ENCODE peak calls at places on chromosomes 11 and 22, in four cellular contexts. D is body of pancreas, B is lower lobe of right lung, C is right lobe of liver. P is an unnamed sample.
A peak's percentile ranks its signal among the peaks of the same experiment; 100 is the strongest.

GRCh38 chr11:126104420-126104819 is 41.8 kb upstream of the CDON start:
- DNase-seq in D (no peak), B (no peak), C (no peak), P (peak; percentile 65)

GRCh38 chr22:45816771-45817170 is 145.1 kb downstream of the ATXN10 start:
- DNase-seq in D (no peak), B (no peak), C (no peak), P (no peak)

GRCh38 chr22:38540731-38541130 is 29.3 kb downstream of the DMC1 start:
- DNase-seq in D (no peak), B (no peak), C (no peak), P (no peak)

GRCh38 chr11:69352715-69353325 is 58.9 kb downstream of the MYEOV start:
- DNase-seq in D (no peak), B (peak; percentile 9), C (no peak), P (no peak)

GRCh38 chr11:21810650-21811049 is 382.2 kb upstream of the ANO5 start:
- DNase-seq in D (no peak), B (no peak), C (no peak), P (no peak)

GRCh38 chr11:12294613-12295012 is 82.8 kb upstream of the PARVA start:
- DNase-seq in D (no peak), B (no peak), C (no peak), P (no peak)

GRCh38 chr22:43166132-43166930 is 15.0 kb downstream of the TSPO start:
- DNase-seq in D (no peak), B (no peak), C (no peak), P (peak; percentile 32)

GRCh38 chr22:37241351-37242142 is 2.5 kb downstream of the RAC2 start:
- DNase-seq in D (no peak), B (peak; percentile 60), C (peak; percentile 36), P (no peak)

GRCh38 chr11:77617892-77618291 is 19.7 kb downstream of the CLNS1A start:
- DNase-seq in D (no peak), B (no peak), C (no peak), P (no peak)

DNA sequence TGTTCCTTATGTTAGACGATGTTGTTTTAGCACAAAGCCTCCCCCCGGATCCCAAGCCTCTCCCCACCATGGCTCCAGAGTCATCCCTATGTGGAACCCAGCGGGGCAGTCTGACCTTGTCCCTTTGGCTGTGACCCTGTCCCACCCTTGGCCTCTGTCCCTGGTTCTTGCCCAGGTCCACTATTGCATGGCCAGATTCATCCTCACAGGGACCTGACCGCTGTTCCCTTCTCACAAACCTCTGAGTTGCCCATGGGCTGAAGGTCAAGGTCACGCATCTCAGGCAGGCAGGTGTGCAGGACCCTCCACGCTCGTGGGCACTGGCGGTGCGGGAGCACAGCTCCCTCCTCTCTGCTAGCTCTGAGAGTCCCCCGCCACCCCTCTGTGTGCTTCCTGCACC is 39.0 kb downstream of the BCR start:
- DNase-seq in D (no peak), B (no peak), C (peak; percentile 11), P (no peak)
- H3K4me3 ChIP-seq in D (no peak overlapping the region), B (no peak overlapping the region), C (no peak overlapping the region), P (no peak overlapping the region)

GRCh38 chr22:44592466-44593180 is 94.6 kb upstream of the RTL6 start:
- DNase-seq in D (no peak), B (no peak), C (no peak), P (no peak)
- H3K27me3 ChIP-seq in D (no peaks in the 10 kb centered on the region), B (peaks cover 20% of the 10 kb centered on the region), C (no peaks in the 10 kb centered on the region), P (no peaks in the 10 kb centered on the region)

GRCh38 chr11:75547177-75547576 is 14.9 kb upstream of the SERPINH1 start:
- DNase-seq in D (no peak), B (no peak), C (no peak), P (no peak)

GRCh38 chr11:75539459-75540022 is 13.8 kb upstream of the GDPD5 start:
- DNase-seq in D (no peak), B (peak; percentile 28), C (no peak), P (no peak)

GRCh38 chr11:75541301-75541929 is 15.7 kb upstream of the GDPD5 start:
- DNase-seq in D (no peak), B (no peak), C (no peak), P (no peak)

GRCh38 chr11:75547617-75548054 is 14.4 kb upstream of the SERPINH1 start:
- DNase-seq in D (peak; percentile 77), B (peak; percentile 78), C (peak; percentile 74), P (peak; percentile 83)

DNA sequence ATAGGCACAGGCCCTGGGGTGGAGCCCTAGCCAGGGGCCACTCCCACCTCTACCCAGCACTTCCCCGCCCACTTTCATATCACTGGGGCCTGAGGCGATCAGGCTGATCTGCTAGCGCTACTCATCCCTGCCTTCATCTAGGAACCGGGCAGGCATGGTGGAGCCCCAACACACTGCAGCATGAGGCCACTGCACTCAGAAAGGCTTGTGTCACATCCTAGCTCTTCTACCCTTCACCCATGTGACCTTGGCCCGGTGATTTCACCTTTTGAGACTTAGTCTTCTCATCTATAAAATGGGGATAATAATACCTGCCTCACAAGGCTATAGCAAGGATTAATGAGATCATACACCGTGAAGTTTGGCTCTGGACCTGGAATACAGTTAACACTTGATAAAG is 18.1 kb upstream of the GDPD5 start:
- DNase-seq in D (no peak), B (no peak), C (no peak), P (no peak)
- TF ChIP-seq CTCF in D (no peak), B (no peak), C (no peak), P (no peak)

DNA sequence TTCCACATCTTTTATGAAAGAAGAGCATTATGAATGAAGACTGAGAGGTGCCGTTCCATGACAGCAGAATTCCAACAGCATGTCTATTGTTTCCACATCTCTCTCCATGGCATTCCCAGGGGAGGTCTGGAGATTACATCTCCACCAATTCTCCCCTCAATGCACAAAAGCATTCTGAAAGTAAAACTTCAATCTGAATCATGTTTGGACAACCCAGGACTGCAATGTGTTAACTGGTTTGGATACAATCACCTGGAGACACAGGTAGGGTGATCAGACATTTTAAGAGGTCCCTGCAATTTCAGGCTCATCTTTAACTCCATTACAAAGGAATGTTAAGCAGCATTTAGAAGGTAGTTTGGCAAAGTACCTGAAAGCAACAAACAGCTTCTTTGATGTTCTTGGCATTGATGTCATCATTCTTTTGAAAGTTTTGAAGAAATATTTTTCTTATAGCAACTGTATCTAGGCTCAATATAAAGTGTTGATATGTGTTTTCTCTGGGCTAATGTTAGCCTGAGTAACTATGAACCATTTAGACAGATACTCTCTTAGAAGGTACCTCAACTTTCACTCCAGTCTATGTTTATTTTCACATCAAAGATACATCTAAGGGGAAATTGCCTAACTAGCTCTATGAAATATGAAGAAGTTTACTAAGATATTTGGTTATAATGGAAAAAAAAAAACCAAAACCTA is 181.4 kb upstream of the MTMR2 start:
- DNase-seq in D (no peak), B (no peak), C (no peak), P (no peak)
- H3K4me3 ChIP-seq in D (no peak overlapping the region), B (no peak overlapping the region), C (no peak overlapping the region), P (no peak overlapping the region)

GRCh38 chr22:22123118-22123959 is 121.2 kb upstream of the VPREB1 start:
- DNase-seq in D (no peak), B (no peak), C (no peak), P (no peak)

GRCh38 chr22:22124374-22124773 is 120.2 kb upstream of the VPREB1 start:
- DNase-seq in D (no peak), B (no peak), C (no peak), P (no peak)

GRCh38 chr22:22122348-22123117 is 122.1 kb upstream of the VPREB1 start:
- DNase-seq in D (no peak), B (no peak), C (no peak), P (no peak)

GRCh38 chr22:22125028-22125578 is 119.5 kb upstream of the VPREB1 start:
- DNase-seq in D (no peak), B (no peak), C (no peak), P (no peak)

DNA sequence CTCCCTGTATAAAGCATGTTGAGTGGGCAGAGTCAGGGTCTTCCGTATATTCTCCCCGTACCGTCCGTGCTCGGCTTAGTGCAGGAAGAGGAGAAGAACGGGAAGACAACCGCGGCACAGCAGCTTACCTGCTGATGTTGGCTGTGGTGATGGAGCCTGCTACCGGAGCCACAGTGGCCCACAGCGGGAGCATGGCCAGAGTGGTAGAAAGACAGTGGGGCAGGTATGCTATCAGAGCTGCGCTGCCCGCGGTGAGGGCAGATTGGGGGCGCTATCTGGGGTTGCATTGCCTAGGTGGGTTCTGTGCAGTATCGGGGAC is 120.7 kb upstream of the VPREB1 start:
- DNase-seq in D (no peak), B (no peak), C (no peak), P (no peak)
- H3K27me3 ChIP-seq in D (no peaks in the 10 kb centered on the region), B (peaks cover 20% of the 10 kb centered on the region), C (no peaks in the 10 kb centered on the region), P (no peaks in the 10 kb centered on the region)

DNA sequence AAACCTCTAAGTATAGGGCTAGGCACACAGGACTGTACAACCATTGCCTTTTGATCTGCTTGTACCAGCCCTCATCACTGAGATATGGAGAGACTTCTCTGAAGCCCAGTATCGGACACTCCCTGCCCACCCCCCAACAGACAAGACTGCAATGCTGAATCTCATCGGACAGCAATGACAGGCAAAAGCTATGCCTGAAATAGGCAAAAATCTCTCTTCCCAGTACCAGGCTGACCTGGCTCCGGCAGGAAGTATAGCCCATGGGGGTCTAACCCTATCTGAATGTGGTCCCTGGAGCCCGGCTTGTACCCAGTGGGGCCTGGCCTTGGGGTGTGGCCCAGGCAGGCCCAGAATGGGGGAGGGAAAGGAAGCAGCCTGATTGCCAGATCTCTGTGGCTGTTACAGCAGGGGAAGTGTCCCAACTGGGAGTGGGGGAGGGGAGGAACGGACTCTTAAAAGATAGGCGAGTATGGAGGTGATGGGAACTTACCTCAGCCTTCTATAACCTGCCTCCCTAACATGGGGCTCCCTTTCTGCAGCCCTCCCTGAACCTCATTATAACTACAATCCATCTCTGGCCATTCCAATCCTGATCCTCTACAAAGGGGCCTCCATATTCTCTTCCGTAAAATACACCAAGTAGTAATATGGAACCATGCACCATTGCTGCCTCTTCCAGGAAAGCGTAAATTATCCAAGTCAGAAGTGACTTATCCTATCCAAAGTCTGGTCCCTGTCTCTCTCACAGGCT is 6.2 kb downstream of the RHOG start:
- DNase-seq in D (no peak), B (peak; percentile 79), C (peak; percentile 50), P (no peak)
- TF ChIP-seq CTCF in D (no peak), B (no peak), C (no peak), P (no peak)

GRCh38 chr11:112548641-112549040 is 288.0 kb upstream of the PLET1 start:
- DNase-seq in D (no peak), B (no peak), C (no peak), P (no peak)
- H3K4me3 ChIP-seq in D (no peak overlapping the region), B (no peak overlapping the region), C (no peak overlapping the region), P (no peak overlapping the region)

GRCh38 chr11:114059278-114059983 is at the start of gene ZBTB16:
- DNase-seq in D (peak; percentile 91), B (peak; percentile 91), C (peak; percentile 94), P (peak; percentile 47)
- H3K27me3 ChIP-seq in D (no peaks in the 10 kb centered on the region), B (peaks cover 7% of the 10 kb centered on the region), C (no peaks in the 10 kb centered on the region), P (peaks cover 61% of the 10 kb centered on the region)

DNA sequence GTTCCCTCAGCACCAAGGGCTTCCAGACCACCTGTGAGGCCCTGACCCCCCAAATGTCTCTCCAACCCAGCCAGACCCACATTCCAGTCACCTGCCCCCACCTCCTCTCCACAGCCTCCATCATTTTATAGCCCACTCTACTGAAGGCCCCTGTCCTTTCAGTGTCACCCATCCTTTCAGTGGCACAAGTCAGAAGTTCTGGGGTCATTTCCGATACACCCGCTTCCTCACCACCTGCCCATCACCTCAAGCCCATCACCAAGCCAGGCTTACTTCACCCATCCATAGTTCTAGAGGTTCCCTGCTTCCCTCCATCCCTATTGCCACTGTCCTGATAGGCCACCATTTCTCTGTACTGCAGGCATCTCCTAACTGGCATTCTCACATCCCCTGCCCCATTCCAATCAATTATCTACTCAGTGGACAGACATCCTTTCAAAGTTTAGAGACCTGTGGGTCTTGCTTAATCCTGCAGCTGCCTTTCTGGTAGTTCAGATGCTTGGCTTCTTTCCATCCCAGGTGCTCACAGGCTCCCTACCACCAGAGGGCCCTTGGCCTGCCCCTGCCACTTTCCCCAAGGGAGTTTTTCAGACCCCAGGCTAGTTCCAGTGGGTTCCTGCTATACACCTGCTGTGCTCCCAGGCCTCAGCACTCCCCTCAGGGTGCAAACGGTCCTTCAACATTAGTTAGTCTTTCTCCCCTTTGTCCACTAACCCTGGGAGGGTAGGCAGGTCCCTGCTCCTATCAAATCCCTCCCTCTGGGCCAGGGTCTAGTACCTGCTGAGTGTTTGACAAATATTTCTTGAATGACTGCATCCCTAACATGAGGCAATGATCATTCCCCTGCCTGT is 7.6 kb downstream of the KCNQ1OT1 start:
- DNase-seq in D (peak; percentile 67), B (no peak), C (no peak), P (peak; percentile 54)
- TF ChIP-seq CTCF in D (peak; percentile 51), B (peak; percentile 27), C (peak; percentile 42), P (peak; percentile 70)